ENCODE peak calls at places on chromosomes 1 and 21, in seven cellular contexts. F is stimulated activated CD8-positive, alpha-beta memory T cell treated with anti-CD3 and anti-CD28 coated beads, Interleukin-4, amount 100 ng/mL, for 1 hour; P is amygdala; U is H9; J is EL; I is T-helper 9 cell; K is substantia nigra. V is an unnamed sample.

GRCh38 chr1:93426183-93426582 is 21.7 kb upstream of the FNBP1L start:
- DNase-seq in K (no peak), I (no peak), F (no peak), P (no peak), J (no peak), U (no peak), V (no peak)

GRCh38 chr1:60970081-60970509 is 112.3 kb upstream of the NFIA start:
- DNase-seq in K (no peak), I (no peak), P (no peak), U (no peak), F (no peak), J (peak), V (no peak)

GRCh38 chr1:9257851-9258250 is 23.3 kb downstream of the H6PD start:
- DNase-seq in I (no peak), F (no peak), J (no peak), U (no peak), P (no peak), K (no peak), V (no peak)

GRCh38 chr1:2212542-2213491 is 15.3 kb upstream of the SKI start:
- DNase-seq in U (peak), K (peak), J (peak), F (peak), P (peak), I (no peak), V (peak)

GRCh38 chr1:76269175-76269574 is 194.6 kb downstream of the ST6GALNAC3 start:
- DNase-seq in K (no peak), F (no peak), P (no peak), I (no peak), J (peak), U (no peak), V (no peak)

GRCh38 chr1:11321656-11322491 is 48.9 kb downstream of the UBIAD1 start:
- DNase-seq in F (no peak), J (no peak), K (no peak), P (no peak), U (no peak), I (no peak), V (no peak)

GRCh38 chr1:18190598-18190997 is 83.0 kb downstream of the IGSF21 start:
- DNase-seq in K (no peak), F (no peak), I (no peak), U (no peak), P (no peak), J (no peak), V (no peak)

GRCh38 chr21:45970674-45971486 is 10.7 kb upstream of the COL6A1 start:
- DNase-seq in U (peak), P (no peak), I (no peak), K (no peak), J (peak), F (no peak), V (no peak)

GRCh38 chr21:32382108-32382601 is 10.7 kb downstream of the URB1 start:
- DNase-seq in K (no peak), I (no peak), J (peak), P (no peak), F (no peak), U (no peak), V (no peak)

GRCh38 chr1:114671011-114671938 is 1.4 kb upstream of the DENND2C start:
- DNase-seq in U (no peak), F (no peak), K (no peak), J (peak), I (no peak), P (no peak), V (no peak)

GRCh38 chr1:221392453-221392852 is 349.4 kb downstream of the DUSP10 start:
- DNase-seq in P (no peak), I (no peak), F (no peak), K (no peak), U (no peak), J (peak), V (no peak)

GRCh38 chr1:214103778-214104177 is 116.0 kb downstream of the PROX1 start:
- DNase-seq in J (no peak), P (no peak), K (no peak), F (no peak), U (no peak), I (no peak), V (no peak)

GRCh38 chr1:952603-953002 is 6.5 kb downstream of the NOC2L start:
- DNase-seq in J (no peak), U (no peak), K (no peak), F (no peak), P (no peak), I (no peak), V (no peak)

GRCh38 chr1:226404063-226404903 is 3.6 kb downstream of the PARP1 start:
- DNase-seq in U (no peak), I (no peak), P (no peak), F (no peak), K (no peak), J (peak), V (no peak)

GRCh38 chr1:163509126-163509525 is 187.4 kb downstream of the NUF2 start:
- DNase-seq in F (no peak), J (no peak), P (no peak), I (no peak), U (no peak), K (no peak), V (no peak)